ENCODE peak calls at places on chromosomes 6 and 20, in four cellular contexts. J is suprapubic skin, T is stomach, B is ovary. X is an unnamed sample.
A peak's percentile ranks its signal among the peaks of the same experiment; 100 is the strongest.

GRCh38 chr20:973785-974194 is 28.3 kb downstream of the RSPO4 start:
- DNase-seq in T (no peak), B (no peak), J (no peak), X (no peak)

GRCh38 chr6:75382634-75382900 is 98.0 kb upstream of the TMEM30A start:
- DNase-seq in B (no peak), T (no peak), J (no peak), X (no peak)

GRCh38 chr6:41700577-41701347 is 34.6 kb downstream of the TFEB start:
- DNase-seq in J (no peak), T (no peak), B (no peak), X (no peak)

GRCh38 chr6:14549319-14549770 is 431.8 kb downstream of the CD83 start:
- DNase-seq in T (no peak), B (no peak), J (no peak), X (no peak)

GRCh38 chr6:42440027-42440426 is 11.7 kb downstream of the TRERF1 start:
- DNase-seq in T (no peak), J (no peak), B (no peak), X (no peak)

GRCh38 chr6:168660400-168660945 is 219.5 kb downstream of the SMOC2 start:
- DNase-seq in B (no peak), J (no peak), T (no peak), X (no peak)

GRCh38 chr6:45611502-45611901 is 233.8 kb upstream of the SUPT3H start:
- DNase-seq in T (no peak), B (no peak), J (no peak), X (no peak)

GRCh38 chr6:127300411-127300810 is 33.7 kb downstream of the RNF146 start:
- DNase-seq in J (no peak), T (no peak), B (no peak), X (no peak)

GRCh38 chr6:36719126-36719525 is 21.5 kb downstream of the RAB44 start:
- DNase-seq in T (no peak), B (no peak), J (peak; percentile 50), X (no peak)

DNA sequence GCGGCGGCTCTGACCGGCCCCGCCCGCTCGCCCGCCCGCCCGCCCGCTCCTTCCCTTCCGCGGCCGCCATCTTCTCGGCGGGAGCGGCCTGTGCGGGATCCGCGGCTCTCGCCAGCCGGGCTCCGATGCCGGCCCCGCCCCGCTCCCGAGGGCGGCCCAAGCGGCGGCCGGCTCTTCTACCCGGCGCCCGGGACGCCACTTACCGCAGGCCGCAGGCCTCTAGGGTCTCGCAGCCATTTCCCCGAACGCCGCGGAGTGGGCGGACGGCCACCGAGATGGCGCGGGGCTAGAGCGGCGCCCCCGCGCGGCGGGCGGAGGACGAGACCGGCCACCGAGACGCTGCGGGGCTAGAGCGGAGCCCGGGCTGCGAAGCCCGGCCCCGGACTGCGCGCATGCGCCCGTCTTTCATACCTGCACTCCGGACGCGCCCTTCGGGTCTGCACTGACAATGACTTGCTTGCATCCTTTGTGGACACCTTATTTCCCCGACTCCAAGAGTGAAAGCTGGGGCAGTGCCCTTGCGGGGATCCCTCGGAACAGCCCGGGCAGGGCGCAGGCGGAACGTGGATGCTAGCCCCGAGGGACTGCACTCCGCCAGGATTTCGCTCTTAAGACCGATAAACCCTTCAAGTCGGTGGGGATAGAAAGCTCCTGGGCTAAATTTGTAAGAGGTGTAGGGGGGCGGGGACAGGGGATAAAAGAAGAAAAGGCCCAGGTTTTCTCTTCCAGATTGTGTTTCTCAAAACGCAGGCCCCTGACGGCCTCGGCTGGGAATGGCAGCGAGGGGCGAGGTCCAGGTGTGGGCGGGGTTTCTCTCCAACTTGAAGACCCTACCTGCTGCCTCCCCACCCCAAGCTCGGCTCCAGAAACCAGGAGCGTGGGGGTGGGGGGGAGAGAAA is at the start of gene DIDO1:
- DNase-seq in J (peak; percentile 91), T (peak; percentile 92), B (peak; percentile 85), X (peak; percentile 98)
- H3K4me1 ChIP-seq in J (peaks cover 74% of the 10 kb centered on the region), T (peaks cover 64% of the 10 kb centered on the region), B (peaks cover 29% of the 10 kb centered on the region), X (peaks cover 62% of the 10 kb centered on the region)

GRCh38 chr6:152984387-152984872 is 1.6 kb upstream of the FBXO5 start:
- DNase-seq in J (no peak), B (no peak), T (no peak), X (no peak)
- TF ChIP-seq EP300 in J (no peak), B (no peak), T (no peak), X (no peak)

DNA sequence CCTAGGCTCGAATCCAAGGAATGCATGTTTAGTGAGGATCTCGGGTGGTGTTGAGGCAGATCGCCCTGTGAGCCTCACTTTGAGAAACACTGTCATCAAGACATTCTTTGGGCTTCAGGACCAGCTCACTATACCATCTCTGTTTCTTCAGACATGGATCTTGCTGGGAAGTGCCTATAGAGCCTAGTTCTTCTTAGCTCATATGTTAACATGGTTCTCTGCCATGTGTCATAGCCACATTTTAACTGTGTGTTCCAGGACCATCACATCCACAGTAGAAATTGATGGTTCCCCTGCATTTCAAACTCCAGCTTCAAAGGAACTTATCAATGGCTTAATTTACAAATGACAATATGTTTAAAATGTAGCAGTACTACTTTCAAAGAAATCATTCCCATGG is 57.4 kb downstream of the NOX3 start:
- DNase-seq in J (no peak), B (no peak), T (no peak), X (no peak)
- H3K4me1 ChIP-seq in J (no peaks in the 10 kb centered on the region), B (no peaks in the 10 kb centered on the region), T (no peaks in the 10 kb centered on the region), X (no peaks in the 10 kb centered on the region)

DNA sequence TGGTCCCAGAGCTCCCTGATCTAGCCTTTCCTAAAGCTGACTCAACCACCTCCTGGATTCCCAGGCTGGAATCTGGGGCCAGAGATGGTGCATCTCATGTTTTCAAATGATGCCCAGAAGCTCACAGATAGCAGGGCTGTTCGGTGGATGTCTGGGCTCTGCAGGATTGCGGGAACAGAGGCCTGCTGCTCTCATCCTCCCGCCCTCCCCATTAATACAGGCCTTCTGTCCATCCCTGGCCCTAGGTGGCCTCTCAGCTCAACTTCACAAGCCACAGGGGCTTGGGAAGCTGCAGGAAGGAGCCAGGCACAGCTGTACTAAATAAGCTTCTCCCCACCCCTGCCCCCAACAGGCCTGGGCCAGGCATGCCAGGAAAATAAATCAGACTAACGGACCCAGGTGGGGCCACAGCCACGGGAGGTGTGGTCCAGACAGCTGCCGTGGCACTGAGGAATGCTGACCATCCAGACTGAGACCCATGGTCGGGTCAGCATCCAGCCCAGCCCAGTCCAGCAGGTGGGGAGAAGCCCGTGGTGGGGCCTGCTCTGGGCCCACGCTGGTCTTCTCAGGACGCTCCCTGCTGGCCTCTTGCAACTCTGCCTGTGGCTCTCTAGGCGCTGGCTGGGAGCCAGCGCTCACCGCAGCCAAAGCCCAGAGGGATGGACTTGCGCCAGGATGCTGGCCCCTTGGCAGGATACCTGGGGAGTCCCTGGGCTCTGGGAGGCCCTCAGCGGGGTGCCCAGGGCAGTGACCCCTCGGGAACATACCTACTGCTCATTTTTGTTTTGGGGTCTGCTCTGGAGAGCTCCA is 8.5 kb upstream of the YTHDF1 start:
- DNase-seq in T (peak; percentile 74), J (no peak), B (peak; percentile 62), X (peak; percentile 85)
- TF ChIP-seq EP300 in T (no peak), J (no peak), B (no peak), X (no peak)